ENCODE peak calls at places on chromosomes 5 and 9, in four cellular contexts. G, B, D and H are unnamed samples.

GRCh38 chr5:92371889-92372235 is 988.7 kb upstream of the ARRDC3 start:
- DNase-seq in G (no peak), B (no peak), D (no peak), H (no peak)

GRCh38 chr5:54415147-54415546 is 40.4 kb upstream of the HSPB3 start:
- DNase-seq in G (no peak), B (no peak), D (no peak), H (no peak)

GRCh38 chr9:131727184-131727785 is 12.6 kb downstream of the RAPGEF1 start:
- DNase-seq in G (no peak), B (no peak), D (no peak), H (no peak)

GRCh38 chr9:34986541-34987047 is 3.0 kb upstream of the DNAJB5 start:
- DNase-seq in G (no peak), B (no peak), D (peak; percentile 88), H (no peak)

GRCh38 chr9:97632406-97632991 is 669 bp downstream of the TSTD2 start:
- DNase-seq in G (no peak), B (no peak), D (no peak), H (no peak)

GRCh38 chr9:89425921-89426388 is 72.0 kb downstream of the SEMA4D start:
- DNase-seq in G (no peak), B (no peak), D (no peak), H (no peak)

GRCh38 chr9:133730994-133731715 is 7.0 kb downstream of the SARDH start:
- DNase-seq in G (no peak), B (no peak), D (no peak), H (no peak)

GRCh38 chr9:98097836-98098235 is 21.2 kb downstream of the TRIM14 start:
- DNase-seq in G (no peak), B (no peak), D (no peak), H (no peak)

GRCh38 chr9:110745656-110746055 is 77.1 kb downstream of the MUSK start:
- DNase-seq in G (no peak), B (no peak), D (no peak), H (no peak)

GRCh38 chr5:173229966-173230740 is 4.9 kb downstream of the NKX2-5 start:
- DNase-seq in G (no peak), B (no peak), D (no peak), H (no peak)

GRCh38 chr9:132726561-132727150 is 56.4 kb downstream of the GTF3C4 start:
- DNase-seq in G (no peak), B (no peak), D (no peak), H (no peak)

GRCh38 chr9:88355166-88355565 is 33.1 kb upstream of the SPIN1 start:
- DNase-seq in G (no peak), B (no peak), D (no peak), H (no peak)

GRCh38 chr5:44983006-44983405 is 174.3 kb downstream of the MRPS30 start:
- DNase-seq in G (peak; percentile 5), B (no peak), D (no peak), H (no peak)

GRCh38 chr9:129458663-129459549 is 162.0 kb downstream of the C9orf50 start:
- DNase-seq in G (no peak), B (no peak), D (peak; percentile 50), H (no peak)

GRCh38 chr5:26727916-26728315 is 310.5 kb downstream of the CDH9 start:
- DNase-seq in G (no peak), B (no peak), D (no peak), H (no peak)

GRCh38 chr9:631596-631995 is 209.9 kb upstream of the DMRT1 start:
- DNase-seq in G (no peak), B (no peak), D (no peak), H (no peak)
- TF ChIP-seq SPI1 in G (no peak), B (no peak), D (peak; percentile 61), H (no peak)

GRCh38 chr5:142748568-142749249 is 21.5 kb upstream of the ARHGAP26 start:
- DNase-seq in G (peak; percentile 29), B (no peak), D (no peak), H (no peak)
- TF ChIP-seq SPI1 in G (no peak), B (no peak), D (no peak), H (no peak)

GRCh38 chr5:135890867-135891266 is 4.8 kb downstream of the IL9 start:
- DNase-seq in G (no peak), B (peak; percentile 15), D (no peak), H (no peak)
- TF ChIP-seq SPI1 in G (no peak), B (no peak), D (no peak), H (no peak)

DNA sequence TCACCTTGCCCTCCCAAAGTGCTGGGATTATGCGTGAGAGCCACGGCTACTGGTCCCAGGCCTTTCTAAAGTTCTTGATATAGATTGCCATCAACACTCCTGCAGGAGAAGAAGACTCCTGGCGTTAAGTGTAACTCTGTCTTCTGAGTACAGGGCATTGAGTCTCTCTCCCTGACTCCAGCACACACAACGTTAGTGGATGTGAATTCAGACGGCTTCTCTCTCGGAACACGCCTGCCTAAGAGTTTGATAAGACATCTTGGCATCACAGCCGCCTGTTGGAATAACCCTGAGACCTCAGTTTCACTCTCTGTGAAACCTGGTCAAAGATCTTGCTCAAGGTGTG is 27.5 kb upstream of the PPARGC1B start:
- DNase-seq in G (peak; percentile 60), B (no peak), D (no peak), H (no peak)
- TF ChIP-seq SPI1 in G (no peak), B (no peak), D (no peak), H (no peak)

DNA sequence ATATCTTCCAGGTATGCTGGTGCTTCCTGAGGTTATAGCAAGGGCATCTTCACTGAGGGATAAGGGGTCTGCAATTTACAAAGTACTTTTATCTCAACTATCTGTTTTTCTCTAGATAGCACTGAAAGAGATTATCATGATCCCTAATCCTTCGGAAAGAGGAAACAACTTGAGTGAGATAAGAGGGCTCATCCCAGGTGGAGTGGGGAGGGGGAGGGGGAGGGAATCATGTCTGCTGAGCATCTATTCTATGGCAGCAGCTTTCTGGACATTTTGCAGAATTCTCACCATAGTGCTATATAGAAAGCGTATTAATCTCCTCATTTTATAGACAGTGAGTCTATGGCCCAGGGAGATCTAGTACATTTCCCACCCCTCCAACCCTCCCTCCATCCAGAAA is 5.9 kb downstream of the TNFSF15 start:
- DNase-seq in G (no peak), B (no peak), D (no peak), H (no peak)
- TF ChIP-seq SPI1 in G (no peak), B (no peak), D (no peak), H (no peak)